ENCODE peak calls at places on chromosomes 6 and 20, in four cellular contexts. N, O, A and K are unnamed samples.

GRCh38 chr20:51341581-51341980 is 200.9 kb downstream of the NFATC2 start:
- DNase-seq in A (no peak), N (no peak), O (no peak), K (no peak)

GRCh38 chr20:21521596-21522478 is 8.0 kb upstream of the NKX2-2 start:
- DNase-seq in A (no peak), O (peak; percentile 25), N (no peak), K (no peak)

GRCh38 chr20:53838311-53838873 is 232.0 kb downstream of the BCAS1 start:
- DNase-seq in N (no peak), A (no peak), O (no peak), K (no peak)

GRCh38 chr6:134814076-134814709 is 135.7 kb downstream of the ALDH8A1 start:
- DNase-seq in A (no peak), N (no peak), O (no peak), K (no peak)

GRCh38 chr20:16490696-16491095 is 82.6 kb downstream of the KIF16B start:
- DNase-seq in O (no peak), A (no peak), N (no peak), K (no peak)

GRCh38 chr6:167717455-167717854 is 109.3 kb upstream of the AFDN start:
- DNase-seq in N (no peak), A (no peak), O (no peak), K (no peak)

GRCh38 chr6:26556263-26557070 is 18.3 kb downstream of the HMGN4 start:
- DNase-seq in O (peak; percentile 55), A (peak; percentile 15), N (peak; percentile 33), K (no peak)

GRCh38 chr6:41894366-41895299 is 542 bp downstream of the USP49 start:
- DNase-seq in O (no peak), A (no peak), N (peak; percentile 19), K (no peak)

GRCh38 chr6:108800510-108800909 is 47.7 kb upstream of the ARMC2 start:
- DNase-seq in O (no peak), N (peak; percentile 65), A (no peak), K (no peak)

GRCh38 chr6:69867075-69867911 is 937 bp downstream of the COL19A1 start:
- DNase-seq in N (peak; percentile 29), A (peak; percentile 24), O (peak; percentile 63), K (peak; percentile 20)

GRCh38 chr20:41058674-41059008 is 30.0 kb downstream of the TOP1 start:
- DNase-seq in O (no peak), A (no peak), N (no peak), K (no peak)

GRCh38 chr6:1348675-1349074 is 36.8 kb downstream of the FOXQ1 start:
- DNase-seq in O (no peak), A (no peak), N (no peak), K (no peak)

GRCh38 chr6:154865291-154865690 is 129.8 kb upstream of the TIAM2 start:
- DNase-seq in O (no peak), A (no peak), N (no peak), K (no peak)

GRCh38 chr20:22921595-22922421 is 113.3 kb upstream of the SSTR4 start:
- DNase-seq in O (no peak), N (no peak), A (no peak), K (no peak)

GRCh38 chr6:42783876-42784738 is 2.3 kb downstream of the BICRAL start:
- DNase-seq in O (no peak), N (peak; percentile 34), A (no peak), K (no peak)

GRCh38 chr6:82251942-82252341 is 4.4 kb upstream of the IBTK start:
- DNase-seq in O (peak; percentile 26), N (no peak), A (no peak), K (no peak)

GRCh38 chr20:1150218-1150617 is 31.8 kb downstream of the PSMF1 start:
- DNase-seq in N (peak; percentile 75), A (no peak), O (no peak), K (no peak)